ENCODE peak calls at places on chromosomes 12 and 14, in ten cellular contexts. L, N, P, G, A, E, S, K, F and J are unnamed samples.

GRCh38 chr14:56170028-56170427 is 51.8 kb downstream of the PELI2 start:
- DNase-seq in N (no peak), G (no peak), S (peak; percentile 51), P (no peak), E (no peak), K (no peak), F (no peak), A (no peak), L (no peak), J (no peak)

GRCh38 chr12:115210533-115211252 is 526.7 kb upstream of the TBX3 start:
- DNase-seq in A (no peak), F (no peak), E (no peak), S (no peak), P (no peak), G (peak; percentile 37), K (no peak), L (no peak), N (no peak), J (no peak)

GRCh38 chr14:102293784-102294183 is 11.2 kb downstream of the MOK start:
- DNase-seq in P (no peak), A (no peak), E (no peak), L (no peak), K (no peak), G (no peak), N (no peak), S (no peak), F (no peak), J (no peak)

GRCh38 chr12:64672925-64673409 is 62.7 kb downstream of the RASSF3 start:
- DNase-seq in K (no peak), F (no peak), S (no peak), A (no peak), E (peak; percentile 74), P (peak; percentile 56), L (peak; percentile 66), N (peak; percentile 58), G (no peak), J (peak; percentile 32)

GRCh38 chr12:116599285-116600122 is 40.3 kb downstream of the MAP1LC3B2 start:
- DNase-seq in F (peak; percentile 86), S (peak; percentile 82), K (peak; percentile 9), P (peak; percentile 26), E (peak; percentile 92), A (peak; percentile 88), L (peak; percentile 89), N (peak; percentile 84), G (peak; percentile 96), J (peak; percentile 21)

GRCh38 chr12:118010903-118011302 is 5.6 kb upstream of the RFC5 start:
- DNase-seq in K (no peak), S (no peak), E (no peak), A (no peak), L (no peak), F (no peak), G (no peak), P (no peak), N (no peak), J (no peak)

GRCh38 chr12:115135800-115136211 is 451.8 kb upstream of the TBX3 start:
- DNase-seq in S (no peak), A (peak; percentile 54), K (no peak), N (peak; percentile 50), F (no peak), E (no peak), L (no peak), P (no peak), G (no peak), J (no peak)

GRCh38 chr14:59265808-59266207 is 77.3 kb downstream of the DAAM1 start:
- DNase-seq in L (no peak), A (no peak), K (no peak), G (no peak), F (no peak), P (no peak), S (no peak), N (no peak), E (no peak), J (no peak)

GRCh38 chr12:90253674-90254181 is 545.1 kb upstream of the ATP2B1 start:
- DNase-seq in N (peak; percentile 49), A (peak; percentile 79), P (peak; percentile 92), G (peak; percentile 68), E (no peak), L (peak; percentile 44), K (peak; percentile 2), F (peak; percentile 35), S (peak; percentile 61), J (peak; percentile 8)

GRCh38 chr12:622420-622819 is 40.8 kb downstream of the NINJ2 start:
- DNase-seq in S (no peak), N (no peak), K (no peak), L (no peak), P (no peak), F (no peak), A (no peak), E (no peak), G (no peak), J (no peak)

GRCh38 chr12:56311003-56311402 is 4.8 kb downstream of the CNPY2 start:
- DNase-seq in L (no peak), F (no peak), S (no peak), K (no peak), E (no peak), P (no peak), G (no peak), N (no peak), A (no peak), J (no peak)
- H3K36me3 ChIP-seq in L (no peaks in the 10 kb centered on the region), F (peaks cover 60% of the 10 kb centered on the region), S (peaks cover 3% of the 10 kb centered on the region), K (peaks cover 17% of the 10 kb centered on the region), E (peaks cover 5% of the 10 kb centered on the region), P (peaks cover 19% of the 10 kb centered on the region), G (peaks cover 55% of the 10 kb centered on the region), N (no peaks in the 10 kb centered on the region), A (peaks cover 7% of the 10 kb centered on the region), J (peaks cover 7% of the 10 kb centered on the region)

GRCh38 chr14:20997564-20997963 is 1.5 kb upstream of the SLC39A2 start:
- DNase-seq in A (no peak), E (no peak), F (no peak), S (no peak), G (peak; percentile 22), P (no peak), L (no peak), N (no peak), K (no peak), J (no peak)

GRCh38 chr14:20998674-20999366 is at the start of gene SLC39A2:
- DNase-seq in L (no peak), F (peak; percentile 66), N (peak; percentile 67), K (no peak), A (peak; percentile 68), P (peak; percentile 33), S (peak; percentile 90), G (peak; percentile 92), E (no peak), J (no peak)

GRCh38 chr14:20996521-20996920 is 2.6 kb upstream of the SLC39A2 start:
- DNase-seq in F (no peak), K (no peak), E (no peak), G (peak; percentile 35), P (no peak), L (no peak), A (no peak), N (no peak), S (no peak), J (no peak)

GRCh38 chr14:21001218-21001617 is 2.1 kb downstream of the SLC39A2 start:
- DNase-seq in K (no peak), A (no peak), L (no peak), P (no peak), N (no peak), F (peak; percentile 43), E (no peak), S (no peak), G (peak; percentile 51), J (no peak)

DNA sequence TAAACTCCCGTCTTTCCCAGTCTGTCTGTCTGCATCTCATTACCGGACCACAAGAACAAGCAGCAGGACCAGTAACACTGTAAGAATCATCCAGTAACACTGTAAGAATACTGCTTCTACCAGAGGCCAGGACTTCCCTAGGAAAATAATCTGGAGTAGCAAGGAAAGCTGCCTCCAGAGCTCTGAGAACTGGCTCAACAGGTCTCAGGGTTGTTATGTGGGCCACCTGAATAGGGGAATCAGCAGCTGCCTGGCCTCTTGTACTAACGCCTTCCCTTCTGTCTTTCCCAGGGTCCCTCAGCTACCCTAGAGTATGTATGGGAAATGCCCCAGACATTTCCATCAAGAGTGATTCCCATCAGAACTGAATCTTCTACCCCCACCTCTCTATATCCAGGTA is 954 bp upstream of the SLC39A2 start:
- DNase-seq in G (peak; percentile 46), N (no peak), E (no peak), P (no peak), L (no peak), S (peak; percentile 27), K (no peak), F (peak; percentile 20), A (no peak), J (no peak)
- H3K27ac ChIP-seq in G (no peak overlapping the region), N (peak overlapping the region; percentile 78), E (no peak overlapping the region), P (no peak overlapping the region), L (no peak overlapping the region), S (no peak overlapping the region), K (no peak overlapping the region), F (no peak overlapping the region), A (no peak overlapping the region), J (no peak overlapping the region)

GRCh38 chr12:21643758-21644157 is 13.9 kb downstream of the LDHB start:
- DNase-seq in K (no peak), F (no peak), L (no peak), G (no peak), P (no peak), S (no peak), N (no peak), E (no peak), A (no peak), J (no peak)
- H3K36me3 ChIP-seq in K (peaks cover 73% of the 10 kb centered on the region), F (peaks cover 83% of the 10 kb centered on the region), L (no peaks in the 10 kb centered on the region), G (peaks cover 87% of the 10 kb centered on the region), P (peaks cover 84% of the 10 kb centered on the region), S (peaks cover 8% of the 10 kb centered on the region), N (peaks cover 4% of the 10 kb centered on the region), E (peaks cover 4% of the 10 kb centered on the region), A (peaks cover 60% of the 10 kb centered on the region), J (peaks cover 42% of the 10 kb centered on the region)

GRCh38 chr12:112354399-112354798 is 27.8 kb downstream of the HECTD4 start:
- DNase-seq in F (no peak), E (no peak), P (no peak), G (no peak), S (no peak), A (no peak), N (no peak), L (no peak), K (no peak), J (no peak)

GRCh38 chr12:112357214-112357613 is 25.0 kb downstream of the HECTD4 start:
- DNase-seq in P (no peak), N (no peak), E (no peak), A (no peak), G (no peak), F (no peak), L (no peak), S (peak; percentile 47), K (no peak), J (no peak)

GRCh38 chr12:112352921-112353320 is 29.3 kb downstream of the HECTD4 start:
- DNase-seq in A (no peak), L (no peak), E (no peak), K (no peak), P (no peak), S (no peak), N (no peak), G (no peak), F (no peak), J (no peak)

GRCh38 chr12:112350593-112351592 is 31.3 kb downstream of the HECTD4 start:
- DNase-seq in A (no peak), L (no peak), F (no peak), K (no peak), S (no peak), P (no peak), E (no peak), G (no peak), N (no peak), J (no peak)

DNA sequence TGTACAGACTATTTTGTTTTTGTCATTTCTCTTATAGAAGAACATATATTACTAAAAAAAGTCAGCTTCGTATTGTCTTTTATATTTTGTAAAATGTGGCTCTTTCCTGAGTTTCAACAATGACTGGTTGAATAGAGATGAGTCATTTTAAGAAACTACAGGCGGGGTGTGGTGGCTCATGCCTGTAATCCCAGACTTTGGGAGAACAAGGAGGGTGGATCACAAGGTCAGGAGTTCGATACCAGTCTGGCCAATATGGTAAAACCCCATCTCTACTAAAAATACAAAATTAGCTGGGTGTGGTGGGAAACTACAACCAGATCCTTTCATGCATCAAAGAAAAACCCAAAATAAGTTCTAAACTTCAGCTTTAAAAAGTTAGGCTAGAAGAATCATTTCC is 28.8 kb downstream of the HECTD4 start:
- DNase-seq in G (no peak), L (no peak), F (no peak), E (no peak), K (no peak), S (no peak), P (peak; percentile 7), A (no peak), N (no peak), J (no peak)
- H3K27ac ChIP-seq in G (no peak overlapping the region), L (no peak overlapping the region), F (peak overlapping the region; percentile 5), E (no peak overlapping the region), K (no peak overlapping the region), S (no peak overlapping the region), P (no peak overlapping the region), A (no peak overlapping the region), N (no peak overlapping the region), J (no peak overlapping the region)